ENCODE peak calls at places on chromosomes 4 and X, in seven cellular contexts. R is caudate nucleus; I is A549; D is non-pigmented ciliary epithelial cell; B is neuronal stem cell; N is naive B cell; Z is stimulated activated CD4-positive, alpha-beta T cell treated with anti-CD3 and anti-CD28 coated beads, Interleukin-12 subunit alpha, Interleukin-12 subunit beta, amount 100 ng/mL, for 24 hours. M is an unnamed sample.

GRCh38 chr4:36320130-36320902 is 38.9 kb downstream of the DTHD1 start:
- DNase-seq in R (no peak), I (no peak), D (no peak), B (no peak), N (no peak), Z (no peak), M (no peak)

GRCh38 chr4:182645511-182645910 is 271.7 kb downstream of the DCTD start:
- DNase-seq in R (no peak), I (no peak), D (no peak), B (no peak), N (no peak), Z (no peak), M (no peak)

GRCh38 chrX:22800806-22801205 is 199.0 kb upstream of the DDX53 start:
- DNase-seq in R (no peak), I (no peak), D (no peak), B (no peak), N (no peak), Z (no peak), M (no peak)

GRCh38 chr4:177339794-177340374 is 30.2 kb downstream of the NEIL3 start:
- DNase-seq in R (no peak), I (peak; percentile 26), D (no peak), B (no peak), N (no peak), Z (no peak), M (no peak)

GRCh38 chrX:3939967-3940610 is 226.6 kb upstream of the PRKX start:
- DNase-seq in R (no peak), I (peak; percentile 11), D (no peak), B (no peak), N (peak; percentile 3), Z (no peak), M (no peak)

GRCh38 chrX:107579956-107580355 is 48.4 kb upstream of the PRPS1 start:
- DNase-seq in R (no peak), I (no peak), D (no peak), B (no peak), N (no peak), Z (no peak), M (no peak)

GRCh38 chrX:147376601-147377387 is 534.9 kb upstream of the FMR1 start:
- DNase-seq in R (no peak), I (no peak), D (no peak), B (no peak), N (no peak), Z (no peak), M (no peak)

GRCh38 chrX:110006161-110006560 is 3.2 kb downstream of the TMEM164 start:
- DNase-seq in R (no peak), I (no peak), D (no peak), B (no peak), N (no peak), Z (no peak), M (no peak)

GRCh38 chr4:174948826-174949225 is 30.7 kb downstream of the ADAM29 start:
- DNase-seq in R (no peak), I (no peak), D (no peak), B (no peak), N (no peak), Z (no peak), M (no peak)

GRCh38 chr4:147830102-147830463 is 98.2 kb downstream of the ARHGAP10 start:
- DNase-seq in R (no peak), I (no peak), D (no peak), B (no peak), N (no peak), Z (no peak), M (no peak)

GRCh38 chrX:41031256-41031967 is 53.8 kb upstream of the USP9X start:
- DNase-seq in R (no peak), I (no peak), D (no peak), B (no peak), N (no peak), Z (no peak), M (no peak)

GRCh38 chrX:7147431-7147977 is at the start of gene STS:
- DNase-seq in R (peak; percentile 15), I (no peak), D (no peak), B (peak; percentile 8), N (no peak), Z (peak; percentile 11), M (no peak)

GRCh38 chr4:24560770-24561415 is 23.5 kb downstream of the DHX15 start:
- DNase-seq in R (no peak), I (no peak), D (no peak), B (no peak), N (no peak), Z (no peak), M (no peak)

GRCh38 chrX:29295987-29296680 is 708.9 kb downstream of the IL1RAPL1 start:
- DNase-seq in R (no peak), I (no peak), D (no peak), B (no peak), N (no peak), Z (no peak), M (no peak)

GRCh38 chr4:92994727-92995126 is 691.0 kb downstream of the GRID2 start:
- DNase-seq in R (no peak), I (no peak), D (no peak), B (no peak), N (no peak), Z (no peak), M (no peak)

GRCh38 chr4:39544580-39545315 is 17.5 kb upstream of the UGDH start:
- DNase-seq in R (no peak), I (no peak), D (no peak), B (no peak), N (no peak), Z (no peak), M (no peak)

GRCh38 chr4:3446631-3447320 is 5.0 kb downstream of the HGFAC start:
- DNase-seq in R (no peak), I (no peak), D (no peak), B (no peak), N (no peak), Z (no peak), M (no peak)

GRCh38 chrX:12843061-12843667 is 23.7 kb upstream of the TLR7 start:
- DNase-seq in R (no peak), I (no peak), D (no peak), B (no peak), N (no peak), Z (no peak), M (no peak)

GRCh38 chr4:53605783-53606182 is 14.5 kb upstream of the LNX1 start:
- DNase-seq in R (no peak), I (no peak), D (no peak), B (no peak), N (no peak), Z (no peak), M (no peak)

GRCh38 chrX:97267376-97267775 is 383.7 kb downstream of the RPA4 start:
- DNase-seq in R (no peak), I (no peak), D (no peak), B (no peak), N (no peak), Z (no peak), M (no peak)